ENCODE peak calls at places on chromosomes 7 and 10, in eight cellular contexts. One of them, this sample, is unnamed.

GRCh38 chr7:45229130-45229920 is 71.7 kb downstream of the RAMP3 start:
- DNase-seq in endodermal cell: no peak
- DNase-seq in AG10803: no peak
- DNase-seq in cardiac muscle cell: no peak
- DNase-seq in PC-3: no peak
- DNase-seq in A549: no peak
- DNase-seq in heart right ventricle: no peak
- DNase-seq in hepatocyte: no peak
- DNase-seq in this sample: no peak

GRCh38 chr7:108459922-108460551 is 3.8 kb upstream of the NRCAM start:
- DNase-seq in AG10803: peak; percentile 15
- DNase-seq in cardiac muscle cell: peak; percentile 49
- DNase-seq in PC-3: peak; percentile 55
- DNase-seq in hepatocyte: peak; percentile 64
- DNase-seq in A549: peak; percentile 63
- DNase-seq in endodermal cell: no peak
- DNase-seq in heart right ventricle: no peak
- DNase-seq in this sample: no peak

GRCh38 chr10:44853148-44853734 is 57.9 kb upstream of the TMEM72 start:
- DNase-seq in cardiac muscle cell: no peak
- DNase-seq in hepatocyte: no peak
- DNase-seq in A549: no peak
- DNase-seq in AG10803: peak; percentile 65
- DNase-seq in endodermal cell: no peak
- DNase-seq in heart right ventricle: no peak
- DNase-seq in PC-3: peak; percentile 53
- DNase-seq in this sample: no peak

GRCh38 chr7:51140203-51140938 is 176.2 kb downstream of the COBL start:
- DNase-seq in A549: no peak
- DNase-seq in heart right ventricle: no peak
- DNase-seq in hepatocyte: no peak
- DNase-seq in endodermal cell: no peak
- DNase-seq in AG10803: no peak
- DNase-seq in cardiac muscle cell: no peak
- DNase-seq in PC-3: no peak
- DNase-seq in this sample: no peak

GRCh38 chr7:20267482-20267881 is 50.3 kb upstream of the MACC1 start:
- DNase-seq in hepatocyte: no peak
- DNase-seq in AG10803: no peak
- DNase-seq in cardiac muscle cell: no peak
- DNase-seq in A549: no peak
- DNase-seq in endodermal cell: peak; percentile 62
- DNase-seq in PC-3: no peak
- DNase-seq in heart right ventricle: no peak
- DNase-seq in this sample: no peak

GRCh38 chr10:10293431-10293830 is 724.2 kb upstream of the CELF2 start:
- DNase-seq in AG10803: no peak
- DNase-seq in endodermal cell: peak; percentile 68
- DNase-seq in A549: no peak
- DNase-seq in cardiac muscle cell: no peak
- DNase-seq in hepatocyte: no peak
- DNase-seq in PC-3: no peak
- DNase-seq in heart right ventricle: peak; percentile 53
- DNase-seq in this sample: no peak

GRCh38 chr10:119319161-119319919 is 112.0 kb downstream of the GRK5 start:
- DNase-seq in AG10803: no peak
- DNase-seq in A549: peak; percentile 41
- DNase-seq in PC-3: peak; percentile 87
- DNase-seq in heart right ventricle: no peak
- DNase-seq in hepatocyte: peak; percentile 16
- DNase-seq in cardiac muscle cell: no peak
- DNase-seq in endodermal cell: no peak
- DNase-seq in this sample: no peak

GRCh38 chr7:91520645-91521044 is 256.4 kb downstream of the FZD1 start:
- DNase-seq in heart right ventricle: no peak
- DNase-seq in AG10803: no peak
- DNase-seq in hepatocyte: no peak
- DNase-seq in PC-3: no peak
- DNase-seq in endodermal cell: no peak
- DNase-seq in cardiac muscle cell: no peak
- DNase-seq in A549: no peak
- DNase-seq in this sample: no peak

GRCh38 chr7:16644987-16645592 is 464 bp downstream of the ANKMY2 start:
- DNase-seq in endodermal cell: no peak
- DNase-seq in A549: no peak
- DNase-seq in hepatocyte: no peak
- DNase-seq in PC-3: no peak
- DNase-seq in AG10803: peak; percentile 37
- DNase-seq in heart right ventricle: peak; percentile 45
- DNase-seq in cardiac muscle cell: no peak
- DNase-seq in this sample: peak; percentile 14

GRCh38 chr10:44883581-44884331 is 27.4 kb upstream of the TMEM72 start:
- DNase-seq in cardiac muscle cell: no peak
- DNase-seq in PC-3: no peak
- DNase-seq in heart right ventricle: no peak
- DNase-seq in A549: no peak
- DNase-seq in hepatocyte: no peak
- DNase-seq in endodermal cell: peak; percentile 45
- DNase-seq in AG10803: no peak
- DNase-seq in this sample: no peak

GRCh38 chr10:30786906-30787305 is 157.4 kb upstream of the LYZL2 start:
- DNase-seq in PC-3: no peak
- DNase-seq in hepatocyte: no peak
- DNase-seq in A549: no peak
- DNase-seq in cardiac muscle cell: no peak
- DNase-seq in endodermal cell: no peak
- DNase-seq in heart right ventricle: no peak
- DNase-seq in AG10803: no peak
- DNase-seq in this sample: no peak

GRCh38 chr10:14459670-14460069 is 128.9 kb upstream of the FRMD4A start:
- DNase-seq in A549: no peak
- DNase-seq in heart right ventricle: no peak
- DNase-seq in AG10803: no peak
- DNase-seq in endodermal cell: no peak
- DNase-seq in hepatocyte: no peak
- DNase-seq in PC-3: no peak
- DNase-seq in cardiac muscle cell: no peak
- DNase-seq in this sample: no peak

GRCh38 chr10:124064158-124064603 is 29.2 kb downstream of the CHST15 start:
- DNase-seq in endodermal cell: no peak
- DNase-seq in AG10803: no peak
- DNase-seq in heart right ventricle: no peak
- DNase-seq in A549: peak; percentile 18
- DNase-seq in PC-3: no peak
- DNase-seq in cardiac muscle cell: no peak
- DNase-seq in hepatocyte: peak; percentile 28
- DNase-seq in this sample: no peak

GRCh38 chr7:44217133-44217714 is 16.4 kb downstream of the YKT6 start:
- DNase-seq in AG10803: no peak
- DNase-seq in A549: no peak
- DNase-seq in cardiac muscle cell: no peak
- DNase-seq in hepatocyte: no peak
- DNase-seq in PC-3: no peak
- DNase-seq in endodermal cell: no peak
- DNase-seq in heart right ventricle: no peak
- DNase-seq in this sample: no peak

GRCh38 chr10:119654540-119654939 is 3.4 kb downstream of the BAG3 start:
- DNase-seq in hepatocyte: no peak
- DNase-seq in PC-3: peak; percentile 61
- DNase-seq in AG10803: no peak
- DNase-seq in cardiac muscle cell: no peak
- DNase-seq in endodermal cell: peak; percentile 64
- DNase-seq in heart right ventricle: no peak
- DNase-seq in A549: peak; percentile 56
- DNase-seq in this sample: no peak

GRCh38 chr10:78712147-78712546 is 356.6 kb upstream of the ZMIZ1 start:
- DNase-seq in A549: peak; percentile 6
- DNase-seq in AG10803: no peak
- DNase-seq in PC-3: no peak
- DNase-seq in hepatocyte: no peak
- DNase-seq in heart right ventricle: peak; percentile 68
- DNase-seq in endodermal cell: peak; percentile 63
- DNase-seq in cardiac muscle cell: peak; percentile 16
- DNase-seq in this sample: no peak

GRCh38 chr7:73738220-73738611 is 386 bp downstream of the ABHD11 start:
- DNase-seq in heart right ventricle: no peak
- DNase-seq in endodermal cell: peak; percentile 90
- DNase-seq in A549: peak; percentile 65
- DNase-seq in hepatocyte: peak; percentile 84
- DNase-seq in PC-3: peak; percentile 49
- DNase-seq in AG10803: peak; percentile 45
- DNase-seq in cardiac muscle cell: peak; percentile 60
- DNase-seq in this sample: peak; percentile 26

GRCh38 chr7:108430664-108431063 is 25.6 kb downstream of the NRCAM start:
- DNase-seq in hepatocyte: no peak
- DNase-seq in endodermal cell: no peak
- DNase-seq in heart right ventricle: no peak
- DNase-seq in A549: no peak
- DNase-seq in cardiac muscle cell: no peak
- DNase-seq in AG10803: no peak
- DNase-seq in PC-3: no peak
- DNase-seq in this sample: no peak

GRCh38 chr10:92574545-92575377 is 868 bp upstream of the IDE start:
- DNase-seq in heart right ventricle: no peak
- DNase-seq in hepatocyte: no peak
- DNase-seq in PC-3: peak; percentile 39
- DNase-seq in endodermal cell: no peak
- DNase-seq in AG10803: no peak
- DNase-seq in cardiac muscle cell: no peak
- DNase-seq in A549: no peak
- DNase-seq in this sample: no peak
- TF ChIP-seq CTCF in heart right ventricle: no peak
- TF ChIP-seq CTCF in hepatocyte: no peak
- TF ChIP-seq CTCF in PC-3: peak; percentile 20
- TF ChIP-seq CTCF in endodermal cell: peak; percentile 61
- TF ChIP-seq CTCF in AG10803: peak; percentile 6
- TF ChIP-seq CTCF in cardiac muscle cell: no peak
- TF ChIP-seq CTCF in A549: no peak
- TF ChIP-seq CTCF in this sample: peak; percentile 54

GRCh38 chr10:86580549-86580886 is 58.9 kb upstream of the WAPL start:
- DNase-seq in endodermal cell: no peak
- DNase-seq in PC-3: no peak
- DNase-seq in A549: no peak
- DNase-seq in heart right ventricle: no peak
- DNase-seq in AG10803: no peak
- DNase-seq in cardiac muscle cell: no peak
- DNase-seq in hepatocyte: no peak
- DNase-seq in this sample: no peak

GRCh38 chr10:86583983-86584382 is 62.4 kb upstream of the WAPL start:
- DNase-seq in heart right ventricle: no peak
- DNase-seq in hepatocyte: no peak
- DNase-seq in A549: peak; percentile 55
- DNase-seq in endodermal cell: peak; percentile 79
- DNase-seq in PC-3: peak; percentile 15
- DNase-seq in cardiac muscle cell: no peak
- DNase-seq in AG10803: no peak
- DNase-seq in this sample: no peak

GRCh38 chr10:86586516-86586915 is 64.9 kb upstream of the WAPL start:
- DNase-seq in A549: no peak
- DNase-seq in PC-3: peak; percentile 12
- DNase-seq in hepatocyte: no peak
- DNase-seq in heart right ventricle: no peak
- DNase-seq in AG10803: no peak
- DNase-seq in cardiac muscle cell: no peak
- DNase-seq in endodermal cell: peak; percentile 35
- DNase-seq in this sample: no peak

GRCh38 chr10:86585037-86585725 is 63.6 kb upstream of the WAPL start:
- DNase-seq in endodermal cell: peak; percentile 92
- DNase-seq in A549: peak; percentile 73
- DNase-seq in PC-3: peak; percentile 79
- DNase-seq in hepatocyte: peak; percentile 80
- DNase-seq in AG10803: peak; percentile 57
- DNase-seq in heart right ventricle: peak; percentile 66
- DNase-seq in cardiac muscle cell: peak; percentile 82
- DNase-seq in this sample: peak; percentile 70

GRCh38 chr10:86585726-86586048 is 64.1 kb upstream of the WAPL start:
- DNase-seq in cardiac muscle cell: no peak
- DNase-seq in endodermal cell: no peak
- DNase-seq in PC-3: no peak
- DNase-seq in AG10803: no peak
- DNase-seq in hepatocyte: no peak
- DNase-seq in A549: no peak
- DNase-seq in heart right ventricle: no peak
- DNase-seq in this sample: no peak
- TF ChIP-seq CTCF in cardiac muscle cell: no peak
- TF ChIP-seq CTCF in endodermal cell: no peak
- TF ChIP-seq CTCF in PC-3: no peak
- TF ChIP-seq CTCF in AG10803: no peak
- TF ChIP-seq CTCF in hepatocyte: no peak
- TF ChIP-seq CTCF in A549: peak; percentile 21
- TF ChIP-seq CTCF in heart right ventricle: peak; percentile 27
- TF ChIP-seq CTCF in this sample: peak; percentile 2

DNA sequence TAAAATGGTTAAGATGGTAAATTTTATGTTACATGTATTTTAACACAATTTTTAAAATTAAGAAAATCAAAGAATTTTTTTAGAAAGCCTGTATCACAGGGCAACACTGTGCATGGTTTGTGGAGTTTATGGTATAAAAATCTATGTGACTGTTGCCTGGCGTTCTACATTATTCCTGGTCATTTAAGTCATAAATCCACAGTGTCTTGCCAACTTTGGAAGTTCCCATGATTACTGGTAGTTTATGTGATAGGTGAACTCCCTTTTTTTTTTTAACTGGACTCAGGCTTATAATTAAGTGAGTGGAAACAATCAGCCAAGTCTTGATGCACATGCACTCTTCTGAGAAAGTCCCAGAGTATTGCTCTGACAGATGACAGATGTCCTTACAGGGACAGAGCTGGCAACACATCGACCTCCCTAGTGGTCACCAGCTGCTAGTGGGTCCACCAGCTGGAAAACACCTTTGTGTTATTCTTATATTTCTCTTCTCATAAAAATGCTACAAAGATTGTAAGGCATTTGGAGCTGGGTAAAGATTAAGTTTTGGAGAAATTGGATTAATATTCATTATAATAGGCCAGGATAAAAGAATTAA is 8.8 kb upstream of the STN1 start:
- DNase-seq in heart right ventricle: no peak
- DNase-seq in hepatocyte: no peak
- DNase-seq in endodermal cell: no peak
- DNase-seq in PC-3: no peak
- DNase-seq in A549: no peak
- DNase-seq in AG10803: no peak
- DNase-seq in cardiac muscle cell: peak; percentile 26
- DNase-seq in this sample: no peak
- TF ChIP-seq CTCF in heart right ventricle: no peak
- TF ChIP-seq CTCF in hepatocyte: no peak
- TF ChIP-seq CTCF in endodermal cell: peak; percentile 70
- TF ChIP-seq CTCF in PC-3: no peak
- TF ChIP-seq CTCF in A549: no peak
- TF ChIP-seq CTCF in AG10803: no peak
- TF ChIP-seq CTCF in cardiac muscle cell: no peak
- TF ChIP-seq CTCF in this sample: no peak

DNA sequence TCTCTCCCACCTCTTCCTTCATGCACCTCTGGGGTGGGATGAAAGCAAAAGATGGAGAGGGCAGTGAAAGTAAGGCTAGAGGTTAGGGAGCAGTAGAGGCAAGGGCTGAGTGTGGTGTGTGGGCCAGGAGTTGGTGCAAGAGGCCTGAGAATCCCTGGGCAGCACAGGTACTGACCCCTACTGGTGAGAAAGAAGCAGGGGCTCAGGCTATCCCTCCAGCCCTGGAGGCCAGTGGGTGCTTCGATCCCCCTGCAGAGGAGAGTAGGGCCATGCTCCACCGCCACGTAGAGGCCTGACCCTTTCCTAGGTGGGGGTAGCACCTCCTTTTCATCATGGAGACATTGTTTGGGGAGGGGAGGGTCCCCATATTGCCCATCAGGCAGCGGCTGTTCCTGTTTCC is 9.8 kb downstream of the CDHR1 start:
- DNase-seq in PC-3: no peak
- DNase-seq in heart right ventricle: no peak
- DNase-seq in A549: no peak
- DNase-seq in cardiac muscle cell: no peak
- DNase-seq in endodermal cell: peak; percentile 77
- DNase-seq in AG10803: no peak
- DNase-seq in hepatocyte: no peak
- DNase-seq in this sample: no peak
- TF ChIP-seq CTCF in PC-3: peak; percentile 40
- TF ChIP-seq CTCF in heart right ventricle: no peak
- TF ChIP-seq CTCF in A549: no peak
- TF ChIP-seq CTCF in cardiac muscle cell: peak; percentile 36
- TF ChIP-seq CTCF in endodermal cell: peak; percentile 85
- TF ChIP-seq CTCF in AG10803: peak; percentile 23
- TF ChIP-seq CTCF in hepatocyte: peak; percentile 21
- TF ChIP-seq CTCF in this sample: peak; percentile 39